ENCODE peak calls at places on chromosomes 16 and 17, in seven cellular contexts. R, C, D, F, V, A and J are unnamed samples.

GRCh38 chr17:8481089-8481488 is 45.4 kb downstream of the NDEL1 start:
- DNase-seq in C (no peak), R (no peak), F (no peak), A (no peak), V (no peak), D (no peak), J (no peak)

GRCh38 chr17:47721725-47722124 is 11.3 kb upstream of the TBX21 start:
- DNase-seq in V (no peak), F (no peak), D (no peak), R (no peak), A (no peak), C (no peak), J (no peak)

GRCh38 chr17:13029340-13029739 is 11.5 kb upstream of the ELAC2 start:
- DNase-seq in C (no peak), V (no peak), R (no peak), F (no peak), A (no peak), D (no peak), J (no peak)

GRCh38 chr16:4313563-4314531 is 2.0 kb upstream of the GLIS2 start:
- DNase-seq in C (peak; percentile 99), F (no peak), R (peak; percentile 24), V (no peak), D (no peak), A (peak; percentile 15), J (no peak)

GRCh38 chr17:40309031-40309937 is at the start of gene RARA:
- DNase-seq in C (peak; percentile 62), A (no peak), F (no peak), D (peak; percentile 45), R (no peak), V (peak; percentile 26), J (no peak)

GRCh38 chr17:37759014-37759637 is 14.3 kb upstream of the HNF1B start:
- DNase-seq in R (no peak), V (no peak), A (no peak), C (peak; percentile 86), F (no peak), D (no peak), J (no peak)

GRCh38 chr17:80455328-80455710 is 21.1 kb downstream of the NPTX1 start:
- DNase-seq in A (no peak), R (no peak), F (peak; percentile 52), C (peak; percentile 72), D (no peak), V (no peak), J (peak; percentile 82)

GRCh38 chr16:4935231-4935855 is 1.6 kb downstream of the PPL start:
- DNase-seq in D (no peak), R (no peak), C (no peak), V (no peak), F (no peak), A (no peak), J (no peak)

GRCh38 chr16:13923703-13924298 is 3.8 kb downstream of the ERCC4 start:
- DNase-seq in V (peak; percentile 67), A (peak; percentile 72), D (peak; percentile 17), R (peak; percentile 56), C (peak; percentile 66), F (no peak), J (no peak)

GRCh38 chr16:77965346-77965745 is 57.0 kb upstream of the CLEC3A start:
- DNase-seq in F (no peak), V (no peak), C (no peak), A (no peak), R (no peak), D (no peak), J (no peak)

GRCh38 chr17:40442392-40443195 is 656 bp upstream of the IGFBP4 start:
- DNase-seq in D (no peak), F (no peak), C (no peak), V (no peak), A (no peak), R (no peak), J (no peak)

GRCh38 chr16:67865318-67865717 is 7.5 kb upstream of the EDC4 start:
- DNase-seq in C (peak; percentile 73), F (peak; percentile 16), V (no peak), R (peak; percentile 67), D (no peak), A (no peak), J (no peak)

GRCh38 chr17:253091-253846 is 71.8 kb upstream of the DOC2B start:
- DNase-seq in D (no peak), R (no peak), A (no peak), C (no peak), V (no peak), F (no peak), J (peak; percentile 53)

GRCh38 chr17:9228408-9229159 is 207.3 kb downstream of the NTN1 start:
- DNase-seq in A (peak; percentile 60), V (no peak), C (no peak), D (no peak), R (peak; percentile 51), F (no peak), J (no peak)

GRCh38 chr16:3655791-3656490 is 1.4 kb downstream of the DNASE1 start:
- DNase-seq in A (no peak), V (no peak), D (no peak), C (no peak), R (no peak), F (no peak), J (peak; percentile 50)

GRCh38 chr17:28755486-28755885 is 11.7 kb downstream of the TRAF4 start:
- DNase-seq in C (peak; percentile 54), F (no peak), A (peak; percentile 56), R (peak; percentile 84), V (no peak), D (no peak), J (peak; percentile 9)

GRCh38 chr16:12089492-12090161 is 113.1 kb downstream of the SNX29 start:
- DNase-seq in R (peak; percentile 17), C (no peak), V (no peak), D (no peak), F (peak; percentile 21), A (peak; percentile 46), J (peak; percentile 74)

GRCh38 chr17:81371910-81372760 is 23.1 kb upstream of the BAHCC1 start:
- DNase-seq in F (no peak), D (no peak), V (no peak), A (no peak), R (peak; percentile 47), C (peak; percentile 59), J (no peak)

GRCh38 chr16:19707699-19708497 is 10.1 kb downstream of the KNOP1 start:
- DNase-seq in A (no peak), F (no peak), D (no peak), C (no peak), R (no peak), V (no peak), J (no peak)

GRCh38 chr17:63358111-63358839 is 87.8 kb downstream of the CYB561 start:
- DNase-seq in F (no peak), A (peak; percentile 94), V (no peak), D (no peak), R (peak; percentile 90), C (peak; percentile 9), J (no peak)

GRCh38 chr16:68062910-68063393 is 22.2 kb upstream of the NFATC3 start:
- DNase-seq in C (no peak), A (no peak), R (no peak), V (no peak), D (peak; percentile 61), F (no peak), J (peak; percentile 66)

GRCh38 chr16:17921357-17921978 is 415.1 kb downstream of the NPIPA8 start:
- DNase-seq in C (peak; percentile 61), V (no peak), F (peak; percentile 60), D (no peak), R (peak; percentile 8), A (no peak), J (peak; percentile 81)